ENCODE peak calls at places on chromosomes 4 and X, in seven cellular contexts. One of them, this sample, is unnamed.

GRCh38 chr4:147678796-147679549 is 5.0 kb downstream of the PRMT9 start:
- DNase-seq in Daoy: peak
- DNase-seq in posterior cingulate gyrus: no peak
- DNase-seq in astrocyte of the spinal cord: no peak
- DNase-seq in fibroblast of mammary gland: peak
- DNase-seq in SW480: no peak
- DNase-seq in NCI-H2081: no peak
- DNase-seq in this sample: peak

GRCh38 chr4:139740531-139741041 is 75.0 kb downstream of the MGST2 start:
- DNase-seq in Daoy: peak
- DNase-seq in posterior cingulate gyrus: peak
- DNase-seq in astrocyte of the spinal cord: peak
- DNase-seq in fibroblast of mammary gland: peak
- DNase-seq in SW480: peak
- DNase-seq in NCI-H2081: peak
- DNase-seq in this sample: no peak

GRCh38 chrX:119693032-119693995 is at the start of gene SEPTIN6:
- DNase-seq in Daoy: peak
- DNase-seq in posterior cingulate gyrus: peak
- DNase-seq in astrocyte of the spinal cord: peak
- DNase-seq in fibroblast of mammary gland: peak
- DNase-seq in SW480: peak
- DNase-seq in NCI-H2081: peak
- DNase-seq in this sample: peak

GRCh38 chrX:49053223-49054072 is 5.4 kb upstream of the CCDC120 start:
- DNase-seq in Daoy: peak
- DNase-seq in posterior cingulate gyrus: peak
- DNase-seq in astrocyte of the spinal cord: peak
- DNase-seq in fibroblast of mammary gland: peak
- DNase-seq in SW480: peak
- DNase-seq in NCI-H2081: peak
- DNase-seq in this sample: no peak

GRCh38 chr4:7811536-7812190 is 128.0 kb downstream of the AFAP1 start:
- DNase-seq in Daoy: no peak
- DNase-seq in posterior cingulate gyrus: no peak
- DNase-seq in astrocyte of the spinal cord: no peak
- DNase-seq in fibroblast of mammary gland: no peak
- DNase-seq in SW480: no peak
- DNase-seq in NCI-H2081: no peak
- DNase-seq in this sample: peak

GRCh38 chr4:147085796-147086195 is 140.1 kb upstream of the TTC29 start:
- DNase-seq in Daoy: no peak
- DNase-seq in posterior cingulate gyrus: no peak
- DNase-seq in astrocyte of the spinal cord: no peak
- DNase-seq in fibroblast of mammary gland: no peak
- DNase-seq in SW480: no peak
- DNase-seq in NCI-H2081: no peak
- DNase-seq in this sample: no peak

GRCh38 chrX:145464650-145465049 is 217.3 kb downstream of the SPANXN1 start:
- DNase-seq in Daoy: peak
- DNase-seq in posterior cingulate gyrus: no peak
- DNase-seq in astrocyte of the spinal cord: no peak
- DNase-seq in fibroblast of mammary gland: no peak
- DNase-seq in SW480: no peak
- DNase-seq in NCI-H2081: no peak
- DNase-seq in this sample: no peak

GRCh38 chr4:28449080-28449479 is 1588.4 kb downstream of the STIM2 start:
- DNase-seq in Daoy: no peak
- DNase-seq in posterior cingulate gyrus: no peak
- DNase-seq in astrocyte of the spinal cord: no peak
- DNase-seq in fibroblast of mammary gland: no peak
- DNase-seq in SW480: no peak
- DNase-seq in NCI-H2081: no peak
- DNase-seq in this sample: no peak

GRCh38 chr4:90798948-90799347 is 671.8 kb downstream of the CCSER1 start:
- DNase-seq in Daoy: no peak
- DNase-seq in posterior cingulate gyrus: no peak
- DNase-seq in astrocyte of the spinal cord: no peak
- DNase-seq in fibroblast of mammary gland: no peak
- DNase-seq in SW480: no peak
- DNase-seq in NCI-H2081: no peak
- DNase-seq in this sample: no peak

GRCh38 chrX:147912093-147912801 is 528 bp downstream of the FMR1 start:
- DNase-seq in Daoy: peak
- DNase-seq in posterior cingulate gyrus: peak
- DNase-seq in astrocyte of the spinal cord: peak
- DNase-seq in fibroblast of mammary gland: peak
- DNase-seq in SW480: peak
- DNase-seq in NCI-H2081: no peak
- DNase-seq in this sample: peak

GRCh38 chr4:71498002-71498401 is 159.2 kb downstream of the SLC4A4 start:
- DNase-seq in Daoy: peak
- DNase-seq in posterior cingulate gyrus: no peak
- DNase-seq in astrocyte of the spinal cord: no peak
- DNase-seq in fibroblast of mammary gland: peak
- DNase-seq in SW480: no peak
- DNase-seq in NCI-H2081: no peak
- DNase-seq in this sample: no peak

GRCh38 chr4:185779520-185779919 is 32.5 kb downstream of the SORBS2 start:
- DNase-seq in Daoy: no peak
- DNase-seq in posterior cingulate gyrus: no peak
- DNase-seq in astrocyte of the spinal cord: peak
- DNase-seq in fibroblast of mammary gland: no peak
- DNase-seq in SW480: peak
- DNase-seq in NCI-H2081: no peak
- DNase-seq in this sample: no peak

GRCh38 chr4:76736434-76736833 is 161.5 kb downstream of the SOWAHB start:
- DNase-seq in Daoy: no peak
- DNase-seq in posterior cingulate gyrus: no peak
- DNase-seq in astrocyte of the spinal cord: no peak
- DNase-seq in fibroblast of mammary gland: peak
- DNase-seq in SW480: no peak
- DNase-seq in NCI-H2081: no peak
- DNase-seq in this sample: no peak

GRCh38 chr4:168028568-168028967 is 63.8 kb upstream of the ANXA10 start:
- DNase-seq in Daoy: peak
- DNase-seq in posterior cingulate gyrus: no peak
- DNase-seq in astrocyte of the spinal cord: no peak
- DNase-seq in fibroblast of mammary gland: peak
- DNase-seq in SW480: peak
- DNase-seq in NCI-H2081: no peak
- DNase-seq in this sample: no peak

GRCh38 chr4:156633846-156634245 is 337.8 kb downstream of the PDGFC start:
- DNase-seq in Daoy: no peak
- DNase-seq in posterior cingulate gyrus: no peak
- DNase-seq in astrocyte of the spinal cord: no peak
- DNase-seq in fibroblast of mammary gland: no peak
- DNase-seq in SW480: no peak
- DNase-seq in NCI-H2081: no peak
- DNase-seq in this sample: no peak

GRCh38 chr4:87165886-87166285 is 54.5 kb downstream of the KLHL8 start:
- DNase-seq in Daoy: no peak
- DNase-seq in posterior cingulate gyrus: no peak
- DNase-seq in astrocyte of the spinal cord: no peak
- DNase-seq in fibroblast of mammary gland: no peak
- DNase-seq in SW480: no peak
- DNase-seq in NCI-H2081: no peak
- DNase-seq in this sample: no peak

GRCh38 chr4:53510981-53511380 is 80.3 kb downstream of the LNX1 start:
- DNase-seq in Daoy: no peak
- DNase-seq in posterior cingulate gyrus: no peak
- DNase-seq in astrocyte of the spinal cord: no peak
- DNase-seq in fibroblast of mammary gland: peak
- DNase-seq in SW480: no peak
- DNase-seq in NCI-H2081: peak
- DNase-seq in this sample: no peak

GRCh38 chr4:15366660-15367059 is 61.2 kb upstream of the C1QTNF7 start:
- DNase-seq in Daoy: peak
- DNase-seq in posterior cingulate gyrus: no peak
- DNase-seq in astrocyte of the spinal cord: no peak
- DNase-seq in fibroblast of mammary gland: no peak
- DNase-seq in SW480: no peak
- DNase-seq in NCI-H2081: no peak
- DNase-seq in this sample: no peak

GRCh38 chr4:38040619-38041018 is 80.4 kb downstream of the PTTG2 start:
- DNase-seq in Daoy: no peak
- DNase-seq in posterior cingulate gyrus: no peak
- DNase-seq in astrocyte of the spinal cord: no peak
- DNase-seq in fibroblast of mammary gland: no peak
- DNase-seq in SW480: no peak
- DNase-seq in NCI-H2081: no peak
- DNase-seq in this sample: no peak

GRCh38 chr4:53558061-53558801 is 33.1 kb downstream of the LNX1 start:
- DNase-seq in Daoy: peak
- DNase-seq in posterior cingulate gyrus: peak
- DNase-seq in astrocyte of the spinal cord: peak
- DNase-seq in fibroblast of mammary gland: peak
- DNase-seq in SW480: no peak
- DNase-seq in NCI-H2081: no peak
- DNase-seq in this sample: no peak

GRCh38 chr4:100424376-100424775 is 93.4 kb downstream of the EMCN start:
- DNase-seq in Daoy: no peak
- DNase-seq in posterior cingulate gyrus: peak
- DNase-seq in astrocyte of the spinal cord: no peak
- DNase-seq in fibroblast of mammary gland: no peak
- DNase-seq in SW480: no peak
- DNase-seq in NCI-H2081: no peak
- DNase-seq in this sample: no peak

GRCh38 chr4:157045507-157046127 is 30.3 kb upstream of the GLRB start:
- DNase-seq in Daoy: peak
- DNase-seq in posterior cingulate gyrus: no peak
- DNase-seq in astrocyte of the spinal cord: peak
- DNase-seq in fibroblast of mammary gland: peak
- DNase-seq in SW480: peak
- DNase-seq in NCI-H2081: peak
- DNase-seq in this sample: no peak

GRCh38 chr4:100372432-100372831 is 145.4 kb downstream of the EMCN start:
- DNase-seq in Daoy: no peak
- DNase-seq in posterior cingulate gyrus: no peak
- DNase-seq in astrocyte of the spinal cord: no peak
- DNase-seq in fibroblast of mammary gland: peak
- DNase-seq in SW480: no peak
- DNase-seq in NCI-H2081: no peak
- DNase-seq in this sample: no peak